ENCODE peak calls at places on chromosome 6, in six cellular contexts. M is HCT116, P is K562, W is endothelial cell of umbilical vein, D is HepG2, Z is H1. T is an unnamed sample.

GRCh38 chr6:129846761-129847160 is 14.4 kb downstream of the TMEM244 start:
- DNase-seq in M (no peak), P (no peak), W (no peak), D (no peak), Z (no peak), T (no peak)

GRCh38 chr6:37585523-37585905 is 85.8 kb upstream of the CCDC167 start:
- DNase-seq in M (no peak), P (no peak), W (no peak), D (no peak), Z (no peak), T (no peak)

GRCh38 chr6:33205172-33206026 is 944 bp downstream of the HSD17B8 start:
- DNase-seq in M (peak; percentile 55), P (peak; percentile 73), W (no peak), D (no peak), Z (no peak), T (no peak)

GRCh38 chr6:119966484-119966883 is 616.9 kb upstream of the MAN1A1 start:
- DNase-seq in M (no peak), P (peak; percentile 68), W (no peak), D (peak; percentile 14), Z (peak; percentile 44), T (no peak)

GRCh38 chr6:170188571-170189001 is 102.3 kb downstream of the DLL1 start:
- DNase-seq in M (no peak), P (no peak), W (no peak), D (no peak), Z (no peak), T (no peak)

GRCh38 chr6:91352878-91353277 is 766.0 kb upstream of the MAP3K7 start:
- DNase-seq in M (no peak), P (no peak), W (no peak), D (no peak), Z (no peak), T (no peak)

GRCh38 chr6:155185544-155185943 is 78.3 kb upstream of the CLDN20 start:
- DNase-seq in M (peak; percentile 23), P (no peak), W (peak; percentile 25), D (no peak), Z (no peak), T (no peak)

GRCh38 chr6:80132942-80133517 is 26.6 kb downstream of the BCKDHB start:
- DNase-seq in M (peak; percentile 47), P (peak; percentile 61), W (peak; percentile 58), D (peak; percentile 27), Z (no peak), T (no peak)

GRCh38 chr6:137092018-137092417 is 47.3 kb upstream of the IL20RA start:
- DNase-seq in M (no peak), P (no peak), W (no peak), D (no peak), Z (no peak), T (no peak)

GRCh38 chr6:109373762-109374161 is 8.5 kb downstream of the CD164 start:
- DNase-seq in M (no peak), P (no peak), W (no peak), D (no peak), Z (no peak), T (peak; percentile 89)

GRCh38 chr6:7732219-7732618 is 6.3 kb downstream of the BMP6 start:
- DNase-seq in M (no peak), P (no peak), W (peak; percentile 78), D (no peak), Z (no peak), T (no peak)

GRCh38 chr6:143063631-143064030 is 2.9 kb downstream of the AIG1 start:
- DNase-seq in M (no peak), P (no peak), W (no peak), D (no peak), Z (no peak), T (no peak)

GRCh38 chr6:117555882-117556498 is 46.3 kb downstream of the GOPC start:
- DNase-seq in M (no peak), P (peak; percentile 51), W (peak; percentile 68), D (peak; percentile 27), Z (no peak), T (no peak)

GRCh38 chr6:89079611-89080213 is 839 bp upstream of the PNRC1 start:
- DNase-seq in M (no peak), P (peak; percentile 41), W (peak; percentile 87), D (no peak), Z (no peak), T (no peak)

GRCh38 chr6:144098993-144099392 is 3.6 kb upstream of the SF3B5 start:
- DNase-seq in M (no peak), P (no peak), W (no peak), D (no peak), Z (no peak), T (no peak)

GRCh38 chr6:94636780-94637385 is 940.5 kb upstream of the MANEA start:
- DNase-seq in M (peak; percentile 19), P (no peak), W (no peak), D (peak; percentile 32), Z (no peak), T (no peak)

GRCh38 chr6:103798166-103798565 is 1061.6 kb downstream of the HACE1 start:
- DNase-seq in M (no peak), P (no peak), W (no peak), D (no peak), Z (no peak), T (no peak)

GRCh38 chr6:151553416-151554158 is 59.8 kb downstream of the CCDC170 start:
- DNase-seq in M (no peak), P (no peak), W (no peak), D (no peak), Z (no peak), T (no peak)

GRCh38 chr6:111377558-111378120 is 105.4 kb downstream of the REV3L start:
- DNase-seq in M (no peak), P (peak; percentile 69), W (no peak), D (no peak), Z (no peak), T (no peak)

GRCh38 chr6:53418288-53418687 is 69.5 kb upstream of the ELOVL5 start:
- DNase-seq in M (no peak), P (no peak), W (no peak), D (no peak), Z (no peak), T (no peak)

DNA sequence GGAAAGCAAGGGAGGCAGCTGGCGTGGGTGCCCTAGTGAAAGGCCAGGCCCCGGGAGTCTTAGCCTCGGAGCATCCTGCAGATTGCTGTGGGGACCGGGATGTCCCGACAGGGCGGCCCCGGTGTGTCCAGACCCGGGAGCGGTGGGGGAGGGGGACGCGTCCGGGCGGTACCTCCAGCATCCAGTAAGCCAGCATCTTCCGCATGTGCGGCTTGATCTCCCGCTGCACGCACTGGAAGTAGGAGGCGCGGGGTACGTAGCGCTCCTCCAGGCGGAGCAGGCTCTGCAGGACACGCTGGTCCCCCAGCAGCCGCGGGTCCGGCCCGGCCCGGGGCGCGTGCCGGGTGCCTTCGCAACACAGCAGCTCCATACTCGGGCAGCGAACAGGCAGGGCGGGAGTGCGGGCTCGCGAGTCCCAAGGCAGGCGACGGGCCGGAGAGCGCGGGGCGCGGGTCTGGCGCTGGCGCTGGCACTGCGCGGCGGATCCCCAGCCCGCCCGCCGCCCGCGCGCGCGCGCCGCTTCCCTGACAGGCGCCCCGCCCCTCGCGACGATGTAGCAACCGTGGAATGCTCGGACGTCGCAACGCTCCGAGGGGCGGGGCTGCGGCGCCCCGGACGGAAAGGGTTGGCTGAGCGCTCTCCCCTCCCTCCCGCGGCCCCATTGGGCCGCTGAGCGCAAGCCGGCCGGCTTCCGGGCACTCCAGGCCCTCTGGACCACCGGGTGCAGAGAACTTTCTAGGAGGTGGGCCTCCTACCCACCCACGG is at the start of gene CCND3:
- DNase-seq in M (peak; percentile 68), P (peak; percentile 98), W (peak; percentile 78), D (peak; percentile 85), Z (no peak), T (peak; percentile 44)
- TF ChIP-seq POLR2A in M (no peak), P (peak; percentile 70), W (peak; percentile 69), D (peak; percentile 50), Z (no peak), T (peak; percentile 27)

GRCh38 chr6:139686308-139686707 is 311.9 kb upstream of the CITED2 start:
- DNase-seq in M (no peak), P (peak; percentile 33), W (no peak), D (no peak), Z (no peak), T (no peak)
- TF ChIP-seq EZH2 in M (no peak), P (no peak), W (no peak), D (no peak), Z (no peak), T (no peak)

GRCh38 chr6:99349620-99350141 is at the start of gene FAXC:
- DNase-seq in M (peak; percentile 16), P (peak; percentile 28), W (peak; percentile 25), D (peak; percentile 9), Z (no peak), T (no peak)
- TF ChIP-seq POLR2A in M (no peak), P (no peak), W (no peak), D (no peak), Z (peak; percentile 73), T (no peak)

GRCh38 chr6:28693751-28694443 is 168.2 kb downstream of the GPX5 start:
- DNase-seq in M (no peak), P (no peak), W (no peak), D (no peak), Z (no peak), T (no peak)
- TF ChIP-seq EZH2 in M (no peak), P (no peak), W (peak; percentile 71), D (no peak), Z (peak; percentile 45), T (no peak)

DNA sequence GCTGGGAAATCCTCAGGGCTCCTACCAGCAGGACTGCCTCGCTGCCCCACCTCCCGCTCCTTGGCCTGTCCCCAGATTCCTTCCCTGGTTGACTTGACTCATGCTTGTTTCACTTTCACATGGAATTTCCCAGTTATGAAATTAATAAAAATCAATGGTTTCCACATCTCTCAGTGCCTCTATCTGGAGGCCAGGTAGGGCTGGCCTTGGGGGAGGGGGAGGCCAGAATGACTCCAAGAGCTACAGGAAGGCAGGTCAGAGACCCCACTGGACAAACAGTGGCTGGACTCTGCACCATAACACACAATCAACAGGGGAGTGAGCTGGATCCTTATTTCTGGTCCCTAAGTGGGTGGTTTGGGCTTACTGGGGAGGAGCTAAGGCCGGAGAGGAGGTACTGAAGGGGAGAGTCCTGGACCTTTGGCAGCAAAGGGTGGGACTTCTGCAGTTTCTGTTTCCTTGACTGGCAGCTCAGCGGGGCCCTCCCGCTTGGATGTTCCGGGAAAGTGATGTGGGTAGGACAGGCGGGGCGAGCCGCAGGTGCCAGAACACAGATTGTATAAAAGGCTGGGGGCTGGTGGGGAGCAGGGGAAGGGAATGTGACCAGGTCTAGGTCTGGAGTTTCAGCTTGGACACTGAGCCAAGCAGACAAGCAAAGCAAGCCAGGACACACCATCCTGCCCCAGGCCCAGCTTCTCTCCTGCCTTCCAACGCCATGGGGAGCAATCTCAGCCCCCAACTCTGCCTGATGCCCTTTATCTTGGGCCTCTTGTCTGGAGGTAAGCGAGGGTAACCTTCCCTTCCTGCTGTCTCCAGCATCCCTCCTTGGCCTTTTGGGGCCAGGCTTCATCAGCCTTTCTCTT is at the start of gene CFB:
- DNase-seq in M (no peak), P (no peak), W (peak; percentile 56), D (peak; percentile 100), Z (no peak), T (no peak)
- TF ChIP-seq POLR2A in M (no peak), P (no peak), W (no peak), D (no peak), Z (no peak), T (no peak)

DNA sequence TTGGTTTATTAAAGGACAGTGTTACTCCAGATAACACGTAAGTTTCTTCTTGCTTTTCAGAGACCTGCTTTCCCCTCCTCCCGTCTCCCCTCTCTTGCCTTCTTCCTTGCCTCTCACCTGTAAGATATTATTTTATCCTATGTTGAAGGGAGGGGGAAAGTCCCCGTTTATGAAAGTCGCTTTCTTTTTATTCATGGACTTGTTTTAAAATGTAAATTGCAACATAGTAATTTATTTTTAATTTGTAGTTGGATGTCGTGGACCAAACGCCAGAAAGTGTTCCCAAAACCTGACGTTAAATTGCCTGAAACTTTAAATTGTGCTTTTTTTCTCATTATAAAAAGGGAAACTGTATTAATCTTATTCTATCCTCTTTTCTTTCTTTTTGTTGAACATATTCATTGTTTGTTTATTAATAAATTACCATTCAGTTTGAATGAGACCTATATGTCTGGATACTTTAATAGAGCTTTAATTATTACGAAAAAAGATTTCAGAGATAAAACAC is 2.7 kb downstream of the FOXC1 start:
- DNase-seq in M (no peak), P (no peak), W (peak; percentile 48), D (no peak), Z (no peak), T (no peak)
- TF ChIP-seq EZH2 in M (no peak), P (no peak), W (no peak), D (no peak), Z (peak; percentile 13), T (no peak)